ENCODE peak calls at places on chromosomes 11 and 22, in ten cellular contexts. One of them, this sample, is unnamed.

GRCh38 chr11:85182437-85183109 is 444.6 kb downstream of the DLG2 start:
- DNase-seq in tibial nerve: no peak
- DNase-seq in psoas muscle: no peak
- DNase-seq in activated T-cell treated with anti-CD3 and anti-CD28 coated beads, Interleukin-2, amount 50 U/mL, for 72 hours: no peak
- DNase-seq in ascending aorta: no peak
- DNase-seq in H54: no peak
- DNase-seq in IMR-90: peak; percentile 35
- DNase-seq in KG1: no peak
- DNase-seq in GM13977: peak; percentile 27
- DNase-seq in A549: peak; percentile 6
- DNase-seq in this sample: no peak

GRCh38 chr11:124315052-124315451 is 1.3 kb upstream of the OR8D1 start:
- DNase-seq in IMR-90: peak; percentile 80
- DNase-seq in GM13977: no peak
- DNase-seq in psoas muscle: no peak
- DNase-seq in activated T-cell treated with anti-CD3 and anti-CD28 coated beads, Interleukin-2, amount 50 U/mL, for 72 hours: no peak
- DNase-seq in ascending aorta: no peak
- DNase-seq in tibial nerve: no peak
- DNase-seq in KG1: no peak
- DNase-seq in H54: no peak
- DNase-seq in A549: no peak
- DNase-seq in this sample: peak; percentile 1

GRCh38 chr11:72333657-72334056 is 89.7 kb upstream of the PHOX2A start:
- DNase-seq in tibial nerve: no peak
- DNase-seq in H54: no peak
- DNase-seq in activated T-cell treated with anti-CD3 and anti-CD28 coated beads, Interleukin-2, amount 50 U/mL, for 72 hours: peak; percentile 34
- DNase-seq in A549: no peak
- DNase-seq in psoas muscle: no peak
- DNase-seq in ascending aorta: no peak
- DNase-seq in GM13977: no peak
- DNase-seq in KG1: peak; percentile 75
- DNase-seq in IMR-90: no peak
- DNase-seq in this sample: no peak

GRCh38 chr22:38081636-38081940 is 2.4 kb downstream of the SLC16A8 start:
- DNase-seq in activated T-cell treated with anti-CD3 and anti-CD28 coated beads, Interleukin-2, amount 50 U/mL, for 72 hours: no peak
- DNase-seq in GM13977: no peak
- DNase-seq in H54: no peak
- DNase-seq in IMR-90: no peak
- DNase-seq in KG1: no peak
- DNase-seq in psoas muscle: no peak
- DNase-seq in tibial nerve: no peak
- DNase-seq in A549: no peak
- DNase-seq in ascending aorta: no peak
- DNase-seq in this sample: no peak

GRCh38 chr11:90774727-90775572 is 552.1 kb upstream of the CHORDC1 start:
- DNase-seq in psoas muscle: no peak
- DNase-seq in activated T-cell treated with anti-CD3 and anti-CD28 coated beads, Interleukin-2, amount 50 U/mL, for 72 hours: no peak
- DNase-seq in ascending aorta: no peak
- DNase-seq in tibial nerve: no peak
- DNase-seq in H54: no peak
- DNase-seq in IMR-90: no peak
- DNase-seq in A549: no peak
- DNase-seq in KG1: no peak
- DNase-seq in GM13977: no peak
- DNase-seq in this sample: no peak

GRCh38 chr11:116986521-116987105 is 111.6 kb downstream of the SIK3 start:
- DNase-seq in GM13977: no peak
- DNase-seq in psoas muscle: no peak
- DNase-seq in ascending aorta: no peak
- DNase-seq in A549: no peak
- DNase-seq in IMR-90: peak; percentile 90
- DNase-seq in activated T-cell treated with anti-CD3 and anti-CD28 coated beads, Interleukin-2, amount 50 U/mL, for 72 hours: peak; percentile 19
- DNase-seq in H54: no peak
- DNase-seq in KG1: peak; percentile 71
- DNase-seq in tibial nerve: no peak
- DNase-seq in this sample: peak; percentile 87

GRCh38 chr11:47139878-47140277 is 36.8 kb downstream of the ARFGAP2 start:
- DNase-seq in GM13977: no peak
- DNase-seq in psoas muscle: no peak
- DNase-seq in H54: no peak
- DNase-seq in KG1: no peak
- DNase-seq in ascending aorta: no peak
- DNase-seq in tibial nerve: no peak
- DNase-seq in A549: no peak
- DNase-seq in activated T-cell treated with anti-CD3 and anti-CD28 coated beads, Interleukin-2, amount 50 U/mL, for 72 hours: no peak
- DNase-seq in IMR-90: no peak
- DNase-seq in this sample: no peak

GRCh38 chr11:29224739-29225384 is 792.0 kb downstream of the KCNA4 start:
- DNase-seq in psoas muscle: no peak
- DNase-seq in H54: no peak
- DNase-seq in GM13977: no peak
- DNase-seq in KG1: no peak
- DNase-seq in tibial nerve: no peak
- DNase-seq in A549: no peak
- DNase-seq in activated T-cell treated with anti-CD3 and anti-CD28 coated beads, Interleukin-2, amount 50 U/mL, for 72 hours: no peak
- DNase-seq in IMR-90: no peak
- DNase-seq in ascending aorta: no peak
- DNase-seq in this sample: no peak

GRCh38 chr11:109012996-109013395 is 348.1 kb downstream of the DDX10 start:
- DNase-seq in H54: no peak
- DNase-seq in ascending aorta: no peak
- DNase-seq in activated T-cell treated with anti-CD3 and anti-CD28 coated beads, Interleukin-2, amount 50 U/mL, for 72 hours: no peak
- DNase-seq in psoas muscle: no peak
- DNase-seq in IMR-90: no peak
- DNase-seq in GM13977: no peak
- DNase-seq in KG1: no peak
- DNase-seq in A549: no peak
- DNase-seq in tibial nerve: no peak
- DNase-seq in this sample: no peak

GRCh38 chr11:38226684-38227083 is 1628.6 kb upstream of the RAG2 start:
- DNase-seq in tibial nerve: no peak
- DNase-seq in IMR-90: no peak
- DNase-seq in KG1: no peak
- DNase-seq in H54: no peak
- DNase-seq in ascending aorta: no peak
- DNase-seq in psoas muscle: no peak
- DNase-seq in GM13977: no peak
- DNase-seq in A549: no peak
- DNase-seq in activated T-cell treated with anti-CD3 and anti-CD28 coated beads, Interleukin-2, amount 50 U/mL, for 72 hours: no peak
- DNase-seq in this sample: no peak

This sample was measured in osteoblast.